ENCODE peak calls at places on chromosomes 6 and 20, in nine cellular contexts. T is esophagus squamous epithelium; G is activated B cell treated with CpG ODN at 0.5 μM for 24 hours; P is dorsolateral prefrontal cortex; Z is cardiac muscle cell; B is CD8-positive, alpha-beta T cell; O is ascending aorta; C is activated CD8-positive, alpha-beta T cell treated with anti-CD3 and anti-CD28 coated beads for 36 hours; N is prostate gland. U is an unnamed sample.

GRCh38 chr6:165985926-165986646 is 181.6 kb downstream of the TBXT start:
- DNase-seq in T (no peak), P (peak; percentile 54), G (no peak), N (no peak), Z (no peak), O (no peak), B (no peak), C (no peak), U (no peak)

GRCh38 chr6:193773-194310 is 98.4 kb upstream of the DUSP22 start:
- DNase-seq in T (no peak), P (no peak), N (no peak), C (peak; percentile 55), G (no peak), Z (no peak), O (no peak), B (no peak), U (peak; percentile 63)

GRCh38 chr20:39057143-39057542 is 95.0 kb downstream of the DHX35 start:
- DNase-seq in B (no peak), P (no peak), T (no peak), C (no peak), G (no peak), N (no peak), Z (no peak), O (no peak), U (no peak)

GRCh38 chr6:29826271-29826670 is 1.4 kb upstream of the HLA-G start:
- DNase-seq in B (no peak), G (no peak), C (no peak), Z (no peak), N (no peak), P (no peak), O (no peak), T (no peak), U (no peak)

GRCh38 chr6:133553652-133554051 is 312.5 kb downstream of the EYA4 start:
- DNase-seq in P (peak; percentile 55), Z (peak; percentile 76), T (no peak), G (no peak), C (peak; percentile 58), N (peak; percentile 19), O (no peak), B (no peak), U (peak; percentile 42)

GRCh38 chr20:37449276-37449675 is 71.8 kb upstream of the NNAT start:
- DNase-seq in B (no peak), C (no peak), G (no peak), O (no peak), T (no peak), Z (no peak), P (no peak), N (no peak), U (no peak)

GRCh38 chr6:100376103-100376502 is 88.6 kb downstream of the SIM1 start:
- DNase-seq in Z (peak; percentile 52), G (no peak), T (no peak), O (no peak), N (no peak), C (no peak), B (no peak), P (no peak), U (no peak)

GRCh38 chr6:95545226-95545625 is 32.1 kb upstream of the MANEA start:
- DNase-seq in G (no peak), T (no peak), O (peak; percentile 65), P (no peak), Z (no peak), N (no peak), C (no peak), B (no peak), U (no peak)

GRCh38 chr6:132298344-132298949 is 102.8 kb downstream of the MOXD1 start:
- DNase-seq in C (peak; percentile 68), Z (peak; percentile 69), G (no peak), P (peak; percentile 82), B (no peak), N (peak; percentile 44), O (peak; percentile 65), T (no peak), U (no peak)

GRCh38 chr6:131387706-131388455 is 185.1 kb upstream of the ARG1 start:
- DNase-seq in Z (no peak), P (no peak), B (no peak), N (no peak), C (no peak), T (no peak), O (no peak), G (no peak), U (no peak)

GRCh38 chr20:44572551-44573500 is 9.6 kb upstream of the PKIG start:
- DNase-seq in N (peak; percentile 50), B (no peak), O (peak; percentile 80), C (no peak), P (peak; percentile 85), G (no peak), Z (peak; percentile 75), T (no peak), U (no peak)

GRCh38 chr6:162123797-162124196 is 603.8 kb downstream of the PRKN start:
- DNase-seq in G (no peak), T (no peak), N (no peak), P (no peak), B (no peak), O (no peak), C (no peak), Z (peak; percentile 25), U (no peak)
- TF ChIP-seq CTCF in G (no peak), T (no peak), N (no peak), P (no peak), B (no peak), O (no peak), C (no peak), Z (peak; percentile 48), U (no peak)

GRCh38 chr20:62370807-62371587 is 3.9 kb upstream of the LAMA5 start:
- DNase-seq in T (no peak), N (no peak), B (no peak), C (no peak), O (no peak), Z (no peak), P (no peak), G (no peak), U (no peak)
- TF ChIP-seq CTCF in T (no peak), N (no peak), B (no peak), C (no peak), O (no peak), Z (no peak), P (no peak), G (no peak), U (no peak)

DNA sequence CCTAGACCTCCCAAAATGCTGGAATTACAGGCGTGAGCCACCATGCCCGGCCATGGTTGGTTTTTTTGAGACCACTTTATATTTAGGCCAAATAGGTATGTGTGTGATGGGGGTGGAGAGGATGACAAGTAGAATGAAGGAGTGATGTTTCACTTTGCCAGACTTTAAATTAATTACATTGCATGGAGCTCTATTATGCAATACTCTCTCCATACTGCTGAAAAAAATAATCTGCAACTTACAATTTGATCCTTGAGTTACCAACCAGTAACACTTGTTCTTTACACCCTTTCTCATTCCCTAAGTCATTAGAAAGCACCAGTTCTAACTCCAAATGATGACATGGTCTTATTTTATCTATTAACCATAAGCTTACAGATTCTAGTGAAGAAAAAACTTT is 26.8 kb downstream of the GINM1 start:
- DNase-seq in B (no peak), G (no peak), P (no peak), C (no peak), Z (no peak), O (no peak), N (no peak), T (no peak), U (no peak)
- TF ChIP-seq CTCF in B (no peak), G (no peak), P (no peak), C (no peak), Z (no peak), O (no peak), N (no peak), T (no peak), U (no peak)

GRCh38 chr6:96760153-96760687 is 77.1 kb downstream of the GPR63 start:
- DNase-seq in O (no peak), P (peak; percentile 14), B (no peak), N (no peak), C (peak; percentile 3), G (no peak), Z (no peak), T (no peak), U (peak; percentile 27)
- TF ChIP-seq CTCF in O (peak; percentile 24), P (no peak), B (no peak), N (no peak), C (no peak), G (no peak), Z (no peak), T (no peak), U (peak; percentile 21)

U was measured in GM13976.